ENCODE peak calls at places on chromosomes 13 and 19, in six cellular contexts. One of them, this sample, is unnamed.

GRCh38 chr19:31639306-31639705 is 290.1 kb upstream of the TSHZ3 start:
- DNase-seq in spleen: no peak
- DNase-seq in thyroid gland: no peak
- DNase-seq in GM12864: no peak
- DNase-seq in heart left ventricle: no peak
- DNase-seq in lower leg skin: no peak
- DNase-seq in this sample: no peak

GRCh38 chr19:45782820-45783785 is 813 bp upstream of the DMPK start:
- DNase-seq in spleen: no peak
- DNase-seq in thyroid gland: no peak
- DNase-seq in GM12864: no peak
- DNase-seq in heart left ventricle: peak
- DNase-seq in lower leg skin: no peak
- DNase-seq in this sample: peak

GRCh38 chr13:23578411-23579071 is 8.3 kb downstream of the TNFRSF19 start:
- DNase-seq in spleen: peak
- DNase-seq in thyroid gland: peak
- DNase-seq in GM12864: no peak
- DNase-seq in heart left ventricle: peak
- DNase-seq in lower leg skin: peak
- DNase-seq in this sample: peak

GRCh38 chr13:55244991-55245644 is 1895.6 kb upstream of the PRR20A start:
- DNase-seq in spleen: no peak
- DNase-seq in thyroid gland: peak
- DNase-seq in GM12864: no peak
- DNase-seq in heart left ventricle: no peak
- DNase-seq in lower leg skin: no peak
- DNase-seq in this sample: no peak

GRCh38 chr19:34261335-34262109 is 7.2 kb downstream of the GARRE1 start:
- DNase-seq in spleen: no peak
- DNase-seq in thyroid gland: no peak
- DNase-seq in GM12864: no peak
- DNase-seq in heart left ventricle: no peak
- DNase-seq in lower leg skin: no peak
- DNase-seq in this sample: no peak

GRCh38 chr13:22235285-22235949 is 564.5 kb downstream of the FGF9 start:
- DNase-seq in spleen: no peak
- DNase-seq in thyroid gland: no peak
- DNase-seq in GM12864: no peak
- DNase-seq in heart left ventricle: no peak
- DNase-seq in lower leg skin: no peak
- DNase-seq in this sample: no peak

GRCh38 chr13:110409581-110409992 is 102.5 kb downstream of the COL4A2 start:
- DNase-seq in spleen: no peak
- DNase-seq in thyroid gland: no peak
- DNase-seq in GM12864: no peak
- DNase-seq in heart left ventricle: peak
- DNase-seq in lower leg skin: no peak
- DNase-seq in this sample: peak

GRCh38 chr19:46487802-46488445 is 7.7 kb downstream of the PNMA8B start:
- DNase-seq in spleen: peak
- DNase-seq in thyroid gland: peak
- DNase-seq in GM12864: no peak
- DNase-seq in heart left ventricle: peak
- DNase-seq in lower leg skin: peak
- DNase-seq in this sample: peak

GRCh38 chr19:55369651-55370304 is 485 bp downstream of the IL11 start:
- DNase-seq in spleen: no peak
- DNase-seq in thyroid gland: no peak
- DNase-seq in GM12864: no peak
- DNase-seq in heart left ventricle: no peak
- DNase-seq in lower leg skin: no peak
- DNase-seq in this sample: peak

GRCh38 chr13:79194272-79194671 is 211.8 kb downstream of the RBM26 start:
- DNase-seq in spleen: no peak
- DNase-seq in thyroid gland: no peak
- DNase-seq in GM12864: peak
- DNase-seq in heart left ventricle: no peak
- DNase-seq in lower leg skin: no peak
- DNase-seq in this sample: no peak

GRCh38 chr19:36972594-36972993 is 56.5 kb downstream of the ZNF568 start:
- DNase-seq in spleen: peak
- DNase-seq in thyroid gland: no peak
- DNase-seq in GM12864: no peak
- DNase-seq in heart left ventricle: no peak
- DNase-seq in lower leg skin: no peak
- DNase-seq in this sample: no peak

GRCh38 chr13:47033216-47033615 is 136.4 kb upstream of the HTR2A start:
- DNase-seq in spleen: no peak
- DNase-seq in thyroid gland: no peak
- DNase-seq in GM12864: no peak
- DNase-seq in heart left ventricle: no peak
- DNase-seq in lower leg skin: no peak
- DNase-seq in this sample: peak

GRCh38 chr13:113207890-113208423 is 512 bp downstream of the PCID2 start:
- DNase-seq in spleen: no peak
- DNase-seq in thyroid gland: peak
- DNase-seq in GM12864: no peak
- DNase-seq in heart left ventricle: peak
- DNase-seq in lower leg skin: no peak
- DNase-seq in this sample: peak

GRCh38 chr19:11090264-11091032 is 1.2 kb downstream of the LDLR start:
- DNase-seq in spleen: peak
- DNase-seq in thyroid gland: peak
- DNase-seq in GM12864: peak
- DNase-seq in heart left ventricle: peak
- DNase-seq in lower leg skin: peak
- DNase-seq in this sample: peak

GRCh38 chr13:29937836-29938235 is 87.4 kb upstream of the UBL3 start:
- DNase-seq in spleen: no peak
- DNase-seq in thyroid gland: no peak
- DNase-seq in GM12864: no peak
- DNase-seq in heart left ventricle: no peak
- DNase-seq in lower leg skin: no peak
- DNase-seq in this sample: no peak

GRCh38 chr19:14059652-14060155 is 2.2 kb downstream of the PALM3 start:
- DNase-seq in spleen: no peak
- DNase-seq in thyroid gland: no peak
- DNase-seq in GM12864: no peak
- DNase-seq in heart left ventricle: no peak
- DNase-seq in lower leg skin: no peak
- DNase-seq in this sample: no peak

GRCh38 chr19:46080561-46080960 is 39.8 kb upstream of the IGFL4 start:
- DNase-seq in spleen: no peak
- DNase-seq in thyroid gland: no peak
- DNase-seq in GM12864: no peak
- DNase-seq in heart left ventricle: no peak
- DNase-seq in lower leg skin: no peak
- DNase-seq in this sample: peak

GRCh38 chr13:59480398-59480797 is 683.3 kb downstream of the DIAPH3 start:
- DNase-seq in spleen: no peak
- DNase-seq in thyroid gland: no peak
- DNase-seq in GM12864: no peak
- DNase-seq in heart left ventricle: no peak
- DNase-seq in lower leg skin: no peak
- DNase-seq in this sample: peak

GRCh38 chr13:93217701-93218100 is 8.9 kb upstream of the GPC6 start:
- DNase-seq in spleen: no peak
- DNase-seq in thyroid gland: no peak
- DNase-seq in GM12864: no peak
- DNase-seq in heart left ventricle: no peak
- DNase-seq in lower leg skin: no peak
- DNase-seq in this sample: no peak

GRCh38 chr19:35714601-35715354 is 3.0 kb upstream of the KMT2B start:
- DNase-seq in spleen: no peak
- DNase-seq in thyroid gland: no peak
- DNase-seq in GM12864: no peak
- DNase-seq in heart left ventricle: no peak
- DNase-seq in lower leg skin: no peak
- DNase-seq in this sample: no peak

GRCh38 chr19:18865973-18866799 is 29.8 kb downstream of the CERS1 start:
- DNase-seq in spleen: peak
- DNase-seq in thyroid gland: peak
- DNase-seq in GM12864: no peak
- DNase-seq in heart left ventricle: peak
- DNase-seq in lower leg skin: no peak
- DNase-seq in this sample: peak

GRCh38 chr19:18865106-18865972 is 30.6 kb downstream of the CERS1 start:
- DNase-seq in spleen: peak
- DNase-seq in thyroid gland: no peak
- DNase-seq in GM12864: no peak
- DNase-seq in heart left ventricle: no peak
- DNase-seq in lower leg skin: no peak
- DNase-seq in this sample: no peak

GRCh38 chr19:18867751-18868150 is 28.2 kb downstream of the CERS1 start:
- DNase-seq in spleen: no peak
- DNase-seq in thyroid gland: no peak
- DNase-seq in GM12864: no peak
- DNase-seq in heart left ventricle: no peak
- DNase-seq in lower leg skin: no peak
- DNase-seq in this sample: no peak

GRCh38 chr19:18867199-18867598 is 28.8 kb downstream of the CERS1 start:
- DNase-seq in spleen: peak
- DNase-seq in thyroid gland: no peak
- DNase-seq in GM12864: no peak
- DNase-seq in heart left ventricle: no peak
- DNase-seq in lower leg skin: no peak
- DNase-seq in this sample: no peak

GRCh38 chr19:18866800-18867123 is 29.2 kb downstream of the CERS1 start:
- DNase-seq in spleen: no peak
- DNase-seq in thyroid gland: no peak
- DNase-seq in GM12864: no peak
- DNase-seq in heart left ventricle: no peak
- DNase-seq in lower leg skin: no peak
- DNase-seq in this sample: no peak
- TF ChIP-seq CTCF in spleen: no peak
- TF ChIP-seq CTCF in thyroid gland: no peak
- TF ChIP-seq CTCF in GM12864: no peak
- TF ChIP-seq CTCF in heart left ventricle: peak
- TF ChIP-seq CTCF in lower leg skin: no peak
- TF ChIP-seq CTCF in this sample: no peak

GRCh38 chr19:8243146-8243545 is 34.0 kb downstream of the CERS4 start:
- DNase-seq in spleen: no peak
- DNase-seq in thyroid gland: no peak
- DNase-seq in GM12864: no peak
- DNase-seq in heart left ventricle: no peak
- DNase-seq in lower leg skin: no peak
- DNase-seq in this sample: no peak
- H3K4me3 ChIP-seq in spleen: no peak
- H3K4me3 ChIP-seq in thyroid gland: no peak
- H3K4me3 ChIP-seq in GM12864: no peak
- H3K4me3 ChIP-seq in heart left ventricle: no peak
- H3K4me3 ChIP-seq in lower leg skin: no peak
- H3K4me3 ChIP-seq in this sample: no peak

DNA sequence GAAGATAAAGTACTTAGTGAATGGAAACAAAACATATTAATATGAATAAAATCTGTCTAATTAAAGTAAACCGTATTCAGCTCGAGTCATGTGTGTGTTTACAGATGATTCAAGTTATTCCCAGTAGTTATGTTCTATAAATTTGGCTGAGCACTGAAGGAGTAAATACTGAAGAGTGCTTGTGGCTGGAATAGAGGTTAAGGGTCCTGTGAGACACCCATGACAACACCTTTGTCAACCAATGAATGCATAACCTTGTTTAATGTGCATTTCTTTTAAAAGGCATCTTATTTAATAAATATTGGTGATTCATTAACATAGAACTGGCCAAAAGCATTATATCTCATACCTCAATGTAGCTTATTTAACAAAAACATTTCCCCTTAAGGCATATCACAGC is 577.8 kb upstream of the SLITRK5 start:
- DNase-seq in spleen: no peak
- DNase-seq in thyroid gland: no peak
- DNase-seq in GM12864: no peak
- DNase-seq in heart left ventricle: no peak
- DNase-seq in lower leg skin: no peak
- DNase-seq in this sample: no peak
- TF ChIP-seq CTCF in spleen: no peak
- TF ChIP-seq CTCF in thyroid gland: no peak
- TF ChIP-seq CTCF in GM12864: no peak
- TF ChIP-seq CTCF in heart left ventricle: no peak
- TF ChIP-seq CTCF in lower leg skin: no peak
- TF ChIP-seq CTCF in this sample: no peak

DNA sequence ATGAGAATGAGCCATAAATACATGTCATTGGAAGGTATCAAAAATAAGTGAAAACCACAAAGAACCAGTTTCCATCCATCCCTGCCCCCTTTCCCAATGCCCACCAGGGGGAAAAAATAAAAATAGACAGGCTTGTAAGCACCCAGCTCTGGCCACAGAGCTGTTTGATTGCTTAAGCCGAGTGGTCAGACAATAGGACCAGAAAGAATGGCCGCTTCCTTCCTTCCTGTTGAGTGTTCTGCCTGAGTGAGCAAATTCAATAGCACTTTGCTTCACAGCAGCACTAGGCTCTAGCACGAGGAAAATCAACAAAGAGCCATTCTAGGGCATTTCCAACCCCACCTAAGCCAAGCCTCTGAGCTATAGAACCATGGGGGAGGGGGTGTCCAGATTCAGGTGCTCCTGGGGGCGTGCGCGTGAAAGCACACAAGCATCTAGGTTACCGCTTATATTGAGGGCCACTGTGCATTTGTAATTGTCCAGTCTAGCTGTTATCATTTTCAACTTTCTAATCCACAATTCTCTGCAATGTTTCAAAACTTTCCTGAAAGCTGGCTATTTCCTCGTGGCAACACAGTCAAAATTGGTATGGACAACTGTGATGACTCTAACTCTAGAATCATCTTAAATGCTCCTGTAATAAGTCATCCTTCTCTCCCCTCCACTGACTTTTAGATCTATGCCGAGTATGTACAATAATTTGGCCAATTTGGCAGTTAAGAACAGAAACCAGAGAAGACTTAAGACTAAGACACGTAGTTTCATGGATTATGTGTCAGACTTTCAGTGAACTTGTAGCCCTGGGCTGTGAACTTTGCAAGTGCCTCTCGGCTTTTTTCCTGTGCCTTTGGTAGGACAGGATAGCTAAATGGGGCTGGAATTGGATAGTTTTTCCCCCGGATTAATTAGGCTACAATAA is 64.3 kb downstream of the SPRY2 start:
- DNase-seq in spleen: no peak
- DNase-seq in thyroid gland: peak
- DNase-seq in GM12864: no peak
- DNase-seq in heart left ventricle: peak
- DNase-seq in lower leg skin: peak
- DNase-seq in this sample: peak
- H3K4me3 ChIP-seq in spleen: peak
- H3K4me3 ChIP-seq in thyroid gland: no peak
- H3K4me3 ChIP-seq in GM12864: no peak
- H3K4me3 ChIP-seq in heart left ventricle: no peak
- H3K4me3 ChIP-seq in lower leg skin: no peak
- H3K4me3 ChIP-seq in this sample: no peak

DNA sequence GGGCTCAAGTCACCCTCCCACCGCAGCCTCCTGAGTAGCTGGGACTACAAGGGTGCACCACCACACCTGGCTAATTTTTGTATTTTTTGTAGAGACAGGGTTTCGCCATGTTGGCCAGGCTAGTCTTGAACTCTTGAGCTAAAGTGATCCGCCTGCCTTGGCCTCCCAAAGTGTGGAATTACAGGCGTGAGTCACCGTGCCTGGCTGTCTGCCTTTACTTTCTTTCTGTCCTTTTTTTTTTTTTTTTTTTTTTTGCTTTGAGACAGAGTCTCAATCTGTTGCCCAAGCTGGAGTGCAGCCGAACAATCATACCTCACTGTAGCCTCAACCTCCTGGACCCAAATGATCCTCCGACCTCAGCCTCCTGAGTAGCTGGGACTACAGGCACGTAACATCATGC is 25.0 kb upstream of the OR1M1 start:
- DNase-seq in spleen: no peak
- DNase-seq in thyroid gland: no peak
- DNase-seq in GM12864: no peak
- DNase-seq in heart left ventricle: no peak
- DNase-seq in lower leg skin: no peak
- DNase-seq in this sample: no peak
- TF ChIP-seq CTCF in spleen: no peak
- TF ChIP-seq CTCF in thyroid gland: no peak
- TF ChIP-seq CTCF in GM12864: no peak
- TF ChIP-seq CTCF in heart left ventricle: no peak
- TF ChIP-seq CTCF in lower leg skin: no peak
- TF ChIP-seq CTCF in this sample: no peak

This sample was measured in fibroblast of pulmonary artery.